ENCODE peak calls at places on chromosomes 4 and X, in ten cellular contexts. D is testis; I is Panc1; Y is IMR-90; G is mammary epithelial cell; V is pancreas; H is CD4-positive, alpha-beta T cell; A is thyroid gland; R is psoas muscle; L is AG04450. W is an unnamed sample.
A peak's percentile ranks its signal among the peaks of the same experiment; 100 is the strongest.

GRCh38 chrX:130108647-130109428 is 1.5 kb downstream of the ELF4 start:
- DNase-seq in I (no peak), Y (no peak), L (no peak), G (peak; percentile 45), A (peak; percentile 4), V (no peak), H (no peak), D (no peak), R (peak; percentile 69), W (peak; percentile 80)

GRCh38 chr4:38310446-38311043 is 350.3 kb downstream of the PTTG2 start:
- DNase-seq in L (no peak), D (no peak), G (no peak), V (no peak), H (peak; percentile 22), A (no peak), R (no peak), Y (no peak), I (no peak), W (no peak)

GRCh38 chr4:47031713-47032404 is 492 bp downstream of the GABRB1 start:
- DNase-seq in L (no peak), I (no peak), G (peak; percentile 1), D (no peak), A (peak; percentile 3), Y (no peak), H (no peak), R (no peak), V (no peak), W (no peak)

GRCh38 chrX:129523076-129524055 is at the start of gene SMARCA1:
- DNase-seq in V (peak; percentile 43), L (no peak), Y (peak; percentile 63), I (no peak), D (peak; percentile 85), G (no peak), A (peak; percentile 58), H (no peak), R (peak; percentile 58), W (peak; percentile 47)

GRCh38 chrX:31847773-31848172 is 775.9 kb upstream of the FTHL17 start:
- DNase-seq in H (no peak), G (no peak), V (no peak), L (no peak), A (no peak), I (no peak), Y (no peak), D (no peak), R (no peak), W (no peak)

GRCh38 chr4:17721496-17722360 is 59.7 kb downstream of the FAM184B start:
- DNase-seq in V (no peak), D (no peak), I (no peak), H (no peak), Y (peak; percentile 23), G (peak; percentile 76), R (no peak), A (no peak), L (no peak), W (no peak)

GRCh38 chr4:27289704-27290103 is 429.1 kb downstream of the STIM2 start:
- DNase-seq in R (no peak), V (no peak), A (no peak), L (no peak), G (no peak), D (no peak), I (no peak), Y (no peak), H (no peak), W (no peak)

GRCh38 chr4:180828455-180829018 is 1414.7 kb upstream of the TENM3 start:
- DNase-seq in A (no peak), I (peak; percentile 35), L (peak; percentile 51), R (no peak), Y (peak; percentile 83), G (peak; percentile 52), V (no peak), H (no peak), D (peak; percentile 65), W (no peak)

GRCh38 chr4:55032179-55032578 is 93.2 kb downstream of the KDR start:
- DNase-seq in V (no peak), I (no peak), G (no peak), A (no peak), Y (no peak), D (no peak), H (no peak), R (no peak), L (no peak), W (no peak)

GRCh38 chr4:152265149-152265621 is 270.7 kb downstream of the FBXW7 start:
- DNase-seq in D (no peak), A (no peak), G (peak; percentile 90), R (no peak), L (peak; percentile 84), V (no peak), Y (peak; percentile 92), H (no peak), I (peak; percentile 18), W (no peak)

GRCh38 chr4:124839786-124840390 is 127.4 kb upstream of the ANKRD50 start:
- DNase-seq in L (no peak), G (no peak), Y (no peak), H (no peak), V (no peak), R (no peak), D (peak; percentile 37), A (no peak), I (no peak), W (no peak)

GRCh38 chr4:55819634-55820033 is at the start of gene EXOC1L:
- DNase-seq in I (no peak), D (peak; percentile 21), R (no peak), Y (no peak), H (no peak), V (no peak), A (peak; percentile 15), G (no peak), L (no peak), W (no peak)

GRCh38 chr4:184456337-184456736 is 18.0 kb downstream of the IRF2 start:
- DNase-seq in D (no peak), G (no peak), L (no peak), Y (no peak), A (no peak), H (no peak), I (no peak), V (no peak), R (no peak), W (peak; percentile 72)

GRCh38 chrX:48540015-48540350 is 469 bp downstream of the TBC1D25 start:
- DNase-seq in V (peak; percentile 44), I (no peak), H (peak; percentile 42), R (no peak), D (peak; percentile 61), A (no peak), L (no peak), Y (peak; percentile 14), G (peak; percentile 62), W (peak; percentile 44)

GRCh38 chrX:1392376-1393130 is 640 bp upstream of the SLC25A6 start:
- DNase-seq in D (peak; percentile 82), H (no peak), G (peak; percentile 69), V (peak; percentile 73), A (peak; percentile 75), Y (peak; percentile 52), I (no peak), L (peak; percentile 15), R (peak; percentile 83), W (peak; percentile 78)

GRCh38 chr4:76578002-76578560 is 143.1 kb downstream of the SHROOM3 start:
- DNase-seq in D (no peak), A (no peak), V (no peak), Y (no peak), R (no peak), H (no peak), G (no peak), I (no peak), L (no peak), W (no peak)

GRCh38 chrX:153379971-153380581 is 21.1 kb downstream of the PNMA6E start:
- DNase-seq in L (no peak), V (no peak), A (peak; percentile 63), R (no peak), I (no peak), G (no peak), H (no peak), D (peak; percentile 18), Y (no peak), W (no peak)
- H3K9me3 ChIP-seq in L (no peaks in the 10 kb centered on the region), V (no peaks in the 10 kb centered on the region), A (no peaks in the 10 kb centered on the region), R (no peaks in the 10 kb centered on the region), I (no peaks in the 10 kb centered on the region), G (peaks cover 15% of the 10 kb centered on the region), H (no peaks in the 10 kb centered on the region), D (no peaks in the 10 kb centered on the region), Y (no peaks in the 10 kb centered on the region), W (no peaks in the 10 kb centered on the region)

GRCh38 chrX:151725338-151725614 is 9.3 kb upstream of the CNGA2 start:
- DNase-seq in A (no peak), G (no peak), H (no peak), I (no peak), L (no peak), Y (no peak), R (no peak), V (no peak), D (peak; percentile 42), W (no peak)
- H3K9me3 ChIP-seq in A (no peaks in the 10 kb centered on the region), G (peaks cover 8% of the 10 kb centered on the region), H (no peaks in the 10 kb centered on the region), I (no peaks in the 10 kb centered on the region), L (no peaks in the 10 kb centered on the region), Y (no peaks in the 10 kb centered on the region), R (no peaks in the 10 kb centered on the region), V (no peaks in the 10 kb centered on the region), D (no peaks in the 10 kb centered on the region), W (no peaks in the 10 kb centered on the region)

GRCh38 chrX:76550016-76550415 is 122.5 kb downstream of the MAGEE1 start:
- DNase-seq in A (no peak), L (no peak), D (no peak), V (no peak), I (no peak), R (no peak), G (no peak), H (no peak), Y (no peak), W (no peak)

GRCh38 chrX:76555269-76555668 is 127.8 kb downstream of the MAGEE1 start:
- DNase-seq in G (no peak), R (no peak), D (no peak), I (no peak), Y (no peak), L (no peak), H (no peak), V (no peak), A (no peak), W (no peak)

DNA sequence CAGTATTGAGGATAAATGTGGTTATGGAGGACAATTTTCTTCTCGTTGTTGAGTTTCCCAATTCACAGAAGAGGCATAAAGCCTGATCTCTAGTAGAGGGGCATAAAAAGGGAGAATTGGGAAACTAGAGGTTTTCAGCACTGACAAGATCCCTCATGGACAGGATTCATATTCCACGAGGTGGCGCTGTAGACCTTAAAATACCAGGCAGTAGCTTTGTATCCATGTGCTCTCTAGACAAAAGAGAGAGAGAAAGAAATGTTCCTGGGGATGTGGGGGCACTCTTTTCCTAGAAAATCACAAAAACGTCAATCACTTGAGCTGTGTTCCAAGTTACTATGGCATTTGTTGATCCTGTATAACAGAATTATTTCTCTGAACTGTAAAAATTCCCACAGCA is 128.3 kb downstream of the MAGEE1 start:
- DNase-seq in Y (peak; percentile 22), G (peak; percentile 12), L (no peak), R (no peak), H (no peak), I (no peak), A (no peak), V (no peak), D (peak; percentile 71), W (no peak)
- H3K9me3 ChIP-seq in Y (peaks cover 13% of the 10 kb centered on the region), G (peaks cover 8% of the 10 kb centered on the region), L (no peaks in the 10 kb centered on the region), R (peaks cover 36% of the 10 kb centered on the region), H (peaks cover 21% of the 10 kb centered on the region), I (no peaks in the 10 kb centered on the region), A (no peaks in the 10 kb centered on the region), V (no peaks in the 10 kb centered on the region), D (no peaks in the 10 kb centered on the region), W (peaks cover 37% of the 10 kb centered on the region)

DNA sequence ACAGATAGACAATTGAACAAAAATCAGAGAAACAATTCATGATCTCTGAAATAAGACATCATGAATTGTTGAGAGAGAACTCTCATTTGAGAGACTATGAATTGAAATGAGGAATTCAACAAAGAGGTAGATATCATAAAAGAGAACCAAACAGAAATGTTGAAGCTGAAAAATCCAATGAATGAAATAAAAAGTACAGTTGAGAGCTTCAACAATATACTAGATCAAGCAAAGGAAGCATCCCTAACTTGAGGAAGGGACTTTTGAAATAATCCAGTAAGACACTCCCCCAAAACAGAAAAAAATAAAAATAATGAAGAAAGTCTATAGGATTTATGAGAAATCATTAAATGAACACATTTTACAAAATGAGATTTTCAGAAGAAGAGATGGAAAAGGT is 310.0 kb upstream of the PCDH10 start:
- DNase-seq in A (no peak), L (no peak), R (no peak), D (no peak), V (no peak), H (no peak), I (no peak), G (no peak), Y (no peak), W (no peak)
- H3K9me3 ChIP-seq in A (no peaks in the 10 kb centered on the region), L (peaks cover 9% of the 10 kb centered on the region), R (peaks cover 9% of the 10 kb centered on the region), D (no peaks in the 10 kb centered on the region), V (no peaks in the 10 kb centered on the region), H (peaks cover 20% of the 10 kb centered on the region), I (no peaks in the 10 kb centered on the region), G (no peaks in the 10 kb centered on the region), Y (peaks cover 9% of the 10 kb centered on the region), W (no peaks in the 10 kb centered on the region)

W was measured in left lung.